ENCODE peak calls at places on chromosomes 1 and 21, in five cellular contexts. I is HTR-8/SVneo, Q is NCI-H1417, U is hypothalamus, J is fibroblast of pulmonary artery. A is an unnamed sample.

GRCh38 chr1:8457771-8458409 is 140.0 kb downstream of the SLC45A1 start:
- DNase-seq in I (no peak), J (no peak), Q (no peak), U (no peak), A (no peak)

GRCh38 chr1:168009322-168009721 is 72.5 kb upstream of the MPC2 start:
- DNase-seq in J (no peak), I (no peak), U (no peak), Q (no peak), A (no peak)

GRCh38 chr21:35007348-35007747 is 41.8 kb downstream of the RUNX1 start:
- DNase-seq in J (no peak), I (no peak), U (no peak), Q (no peak), A (no peak)

GRCh38 chr21:31403596-31404333 is 59.7 kb upstream of the TIAM1 start:
- DNase-seq in Q (peak; percentile 83), J (no peak), I (no peak), U (no peak), A (no peak)

GRCh38 chr1:76428027-76428426 is 353.5 kb downstream of the ST6GALNAC3 start:
- DNase-seq in Q (no peak), J (peak; percentile 43), I (no peak), U (no peak), A (no peak)

GRCh38 chr1:229410692-229411433 is 23.0 kb downstream of the ACTA1 start:
- DNase-seq in I (peak; percentile 88), J (peak; percentile 53), U (no peak), Q (peak; percentile 98), A (no peak)

GRCh38 chr1:12709696-12710095 is 6.2 kb upstream of the AADACL3 start:
- DNase-seq in J (no peak), Q (no peak), U (no peak), I (no peak), A (no peak)

GRCh38 chr1:159889821-159890252 is 10.1 kb downstream of the CFAP45 start:
- DNase-seq in J (peak; percentile 88), I (peak; percentile 69), Q (peak; percentile 40), U (no peak), A (no peak)

GRCh38 chr1:197100677-197101076 is 33.6 kb upstream of the F13B start:
- DNase-seq in I (no peak), J (no peak), U (no peak), Q (no peak), A (no peak)

GRCh38 chr1:27607239-27607804 is 3.4 kb upstream of the AHDC1 start:
- DNase-seq in Q (no peak), I (no peak), J (peak; percentile 56), U (no peak), A (no peak)

GRCh38 chr1:242216368-242216767 is 217.5 kb upstream of the MAP1LC3C start:
- DNase-seq in Q (no peak), I (no peak), U (no peak), J (no peak), A (no peak)

GRCh38 chr1:112575154-112575804 is 43.7 kb downstream of the ST7L start:
- DNase-seq in I (peak; percentile 48), U (no peak), J (peak; percentile 93), Q (no peak), A (no peak)

GRCh38 chr1:162159515-162159914 is 90.0 kb downstream of the NOS1AP start:
- DNase-seq in Q (peak; percentile 79), J (no peak), U (no peak), I (no peak), A (no peak)

GRCh38 chr1:11070876-11071275 is 11.1 kb upstream of the SRM start:
- DNase-seq in J (no peak), U (no peak), I (no peak), Q (no peak), A (no peak)

GRCh38 chr1:65195495-65196417 is 47.8 kb downstream of the AK4 start:
- DNase-seq in U (no peak), Q (no peak), I (peak; percentile 55), J (peak; percentile 92), A (no peak)

GRCh38 chr1:30146448-30146847 is 576.9 kb downstream of the MATN1 start:
- DNase-seq in U (no peak), I (no peak), Q (no peak), J (no peak), A (no peak)

GRCh38 chr1:27713869-27714513 is 11.8 kb upstream of the FAM76A start:
- DNase-seq in Q (no peak), J (no peak), U (no peak), I (no peak), A (no peak)

GRCh38 chr1:183812686-183813569 is 8.0 kb downstream of the RGL1 start:
- DNase-seq in J (peak; percentile 72), I (no peak), U (no peak), Q (no peak), A (no peak)

GRCh38 chr1:44489481-44489880 is 84.4 kb downstream of the RNF220 start:
- DNase-seq in J (no peak), U (no peak), I (no peak), Q (no peak), A (no peak)

GRCh38 chr1:156115514-156116374 is 1.2 kb downstream of the LMNA start:
- DNase-seq in J (peak; percentile 85), Q (no peak), U (peak; percentile 62), I (no peak), A (no peak)

GRCh38 chr1:51512120-51512519 is 6.9 kb downstream of the EPS15 start:
- DNase-seq in U (no peak), I (no peak), J (no peak), Q (no peak), A (no peak)

GRCh38 chr21:38806942-38807284 is 1.2 kb downstream of the ETS2 start:
- DNase-seq in I (no peak), Q (peak; percentile 87), U (no peak), J (no peak), A (no peak)

GRCh38 chr1:30879126-30879786 is 29.3 kb downstream of the SDC3 start:
- DNase-seq in Q (peak; percentile 56), J (no peak), U (no peak), I (no peak), A (no peak)

GRCh38 chr1:197029749-197030148 is 37.3 kb downstream of the F13B start:
- DNase-seq in I (no peak), U (no peak), J (peak; percentile 3), Q (no peak), A (no peak)

GRCh38 chr1:29460211-29460610 is 223.9 kb downstream of the PTPRU start:
- DNase-seq in U (no peak), I (no peak), Q (no peak), J (no peak), A (no peak)

GRCh38 chr1:92118826-92119225 is 38.7 kb downstream of the BTBD8 start:
- DNase-seq in J (no peak), I (no peak), U (no peak), Q (no peak), A (no peak)

GRCh38 chr1:39047374-39048229 is 21.5 kb downstream of the NDUFS5 start:
- DNase-seq in U (no peak), J (peak; percentile 94), I (peak; percentile 54), Q (no peak), A (no peak)

GRCh38 chr1:225973158-225973557 is 26.0 kb downstream of the SDE2 start:
- DNase-seq in I (no peak), U (no peak), Q (peak; percentile 76), J (no peak), A (no peak)

GRCh38 chr1:119964673-119965363 is 68.5 kb upstream of the ADAM30 start:
- DNase-seq in I (no peak), Q (no peak), J (peak; percentile 42), U (no peak), A (peak; percentile 19)

A was measured in C1 segment of cervical spinal cord.